ENCODE peak calls at places on chromosomes 11 and 22, in nine cellular contexts. One of them, this sample, is unnamed.

GRCh38 chr11:58567889-58568512 is 7.7 kb downstream of the LPXN start:
- DNase-seq in thyroid gland: peak
- DNase-seq in body of pancreas: peak
- DNase-seq in stomach: peak
- DNase-seq in NB4: peak
- DNase-seq in tibial nerve: no peak
- DNase-seq in A549: peak
- DNase-seq in ovary: no peak
- DNase-seq in heart left ventricle: peak
- DNase-seq in this sample: peak

GRCh38 chr22:23714596-23715588 is 24.1 kb downstream of the RGL4 start:
- DNase-seq in thyroid gland: no peak
- DNase-seq in body of pancreas: no peak
- DNase-seq in stomach: no peak
- DNase-seq in NB4: no peak
- DNase-seq in tibial nerve: no peak
- DNase-seq in A549: no peak
- DNase-seq in ovary: no peak
- DNase-seq in heart left ventricle: no peak
- DNase-seq in this sample: peak

GRCh38 chr11:111585371-111585770 is 16.9 kb upstream of the SIK2 start:
- DNase-seq in thyroid gland: no peak
- DNase-seq in body of pancreas: no peak
- DNase-seq in stomach: no peak
- DNase-seq in NB4: no peak
- DNase-seq in tibial nerve: no peak
- DNase-seq in A549: no peak
- DNase-seq in ovary: no peak
- DNase-seq in heart left ventricle: no peak
- DNase-seq in this sample: no peak

GRCh38 chr22:48717076-48717810 is 1110.4 kb downstream of the BRD1 start:
- DNase-seq in thyroid gland: no peak
- DNase-seq in body of pancreas: no peak
- DNase-seq in stomach: no peak
- DNase-seq in NB4: no peak
- DNase-seq in tibial nerve: no peak
- DNase-seq in A549: no peak
- DNase-seq in ovary: no peak
- DNase-seq in heart left ventricle: no peak
- DNase-seq in this sample: no peak

GRCh38 chr11:3049430-3050243 is 7.6 kb downstream of the CARS1 start:
- DNase-seq in thyroid gland: peak
- DNase-seq in body of pancreas: peak
- DNase-seq in stomach: peak
- DNase-seq in NB4: peak
- DNase-seq in tibial nerve: peak
- DNase-seq in A549: peak
- DNase-seq in ovary: peak
- DNase-seq in heart left ventricle: peak
- DNase-seq in this sample: no peak

GRCh38 chr11:93024376-93024775 is 54.9 kb downstream of the MTNR1B start:
- DNase-seq in thyroid gland: peak
- DNase-seq in body of pancreas: no peak
- DNase-seq in stomach: no peak
- DNase-seq in NB4: no peak
- DNase-seq in tibial nerve: no peak
- DNase-seq in A549: no peak
- DNase-seq in ovary: no peak
- DNase-seq in heart left ventricle: no peak
- DNase-seq in this sample: no peak

GRCh38 chr11:125797641-125798040 is 9.7 kb downstream of the PATE3 start:
- DNase-seq in thyroid gland: no peak
- DNase-seq in body of pancreas: no peak
- DNase-seq in stomach: no peak
- DNase-seq in NB4: no peak
- DNase-seq in tibial nerve: no peak
- DNase-seq in A549: no peak
- DNase-seq in ovary: no peak
- DNase-seq in heart left ventricle: no peak
- DNase-seq in this sample: no peak

GRCh38 chr11:118903204-118904015 is 19.7 kb downstream of the CXCR5 start:
- DNase-seq in thyroid gland: no peak
- DNase-seq in body of pancreas: no peak
- DNase-seq in stomach: no peak
- DNase-seq in NB4: no peak
- DNase-seq in tibial nerve: no peak
- DNase-seq in A549: no peak
- DNase-seq in ovary: no peak
- DNase-seq in heart left ventricle: no peak
- DNase-seq in this sample: no peak

GRCh38 chr11:46378811-46379482 is 2.5 kb upstream of the MDK start:
- DNase-seq in thyroid gland: no peak
- DNase-seq in body of pancreas: no peak
- DNase-seq in stomach: no peak
- DNase-seq in NB4: peak
- DNase-seq in tibial nerve: no peak
- DNase-seq in A549: no peak
- DNase-seq in ovary: no peak
- DNase-seq in heart left ventricle: no peak
- DNase-seq in this sample: no peak

GRCh38 chr11:108035690-108036089 is 27.0 kb downstream of the CUL5 start:
- DNase-seq in thyroid gland: no peak
- DNase-seq in body of pancreas: no peak
- DNase-seq in stomach: no peak
- DNase-seq in NB4: no peak
- DNase-seq in tibial nerve: no peak
- DNase-seq in A549: no peak
- DNase-seq in ovary: no peak
- DNase-seq in heart left ventricle: no peak
- DNase-seq in this sample: no peak

GRCh38 chr11:64809781-64810241 is 540 bp downstream of the MEN1 start:
- DNase-seq in thyroid gland: peak
- DNase-seq in body of pancreas: peak
- DNase-seq in stomach: peak
- DNase-seq in NB4: peak
- DNase-seq in tibial nerve: no peak
- DNase-seq in A549: no peak
- DNase-seq in ovary: no peak
- DNase-seq in heart left ventricle: no peak
- DNase-seq in this sample: peak

GRCh38 chr11:69877235-69877634 is 58.0 kb upstream of the FGF3 start:
- DNase-seq in thyroid gland: no peak
- DNase-seq in body of pancreas: no peak
- DNase-seq in stomach: no peak
- DNase-seq in NB4: no peak
- DNase-seq in tibial nerve: peak
- DNase-seq in A549: no peak
- DNase-seq in ovary: no peak
- DNase-seq in heart left ventricle: peak
- DNase-seq in this sample: no peak

GRCh38 chr22:49372530-49373288 is 455.0 kb downstream of the BRD1 start:
- DNase-seq in thyroid gland: no peak
- DNase-seq in body of pancreas: no peak
- DNase-seq in stomach: peak
- DNase-seq in NB4: peak
- DNase-seq in tibial nerve: no peak
- DNase-seq in A549: peak
- DNase-seq in ovary: no peak
- DNase-seq in heart left ventricle: no peak
- DNase-seq in this sample: no peak

GRCh38 chr11:110031171-110031570 is 62.0 kb upstream of the ZC3H12C start:
- DNase-seq in thyroid gland: no peak
- DNase-seq in body of pancreas: no peak
- DNase-seq in stomach: no peak
- DNase-seq in NB4: no peak
- DNase-seq in tibial nerve: no peak
- DNase-seq in A549: no peak
- DNase-seq in ovary: no peak
- DNase-seq in heart left ventricle: no peak
- DNase-seq in this sample: no peak

GRCh38 chr11:88175004-88175706 is at the start of gene RAB38:
- DNase-seq in thyroid gland: peak
- DNase-seq in body of pancreas: peak
- DNase-seq in stomach: peak
- DNase-seq in NB4: peak
- DNase-seq in tibial nerve: no peak
- DNase-seq in A549: peak
- DNase-seq in ovary: peak
- DNase-seq in heart left ventricle: no peak
- DNase-seq in this sample: peak

GRCh38 chr11:115933564-115933963 is 429.3 kb upstream of the CADM1 start:
- DNase-seq in thyroid gland: peak
- DNase-seq in body of pancreas: no peak
- DNase-seq in stomach: no peak
- DNase-seq in NB4: no peak
- DNase-seq in tibial nerve: no peak
- DNase-seq in A549: no peak
- DNase-seq in ovary: no peak
- DNase-seq in heart left ventricle: no peak
- DNase-seq in this sample: no peak

GRCh38 chr11:127474735-127475134 is 474.2 kb upstream of the KIRREL3 start:
- DNase-seq in thyroid gland: no peak
- DNase-seq in body of pancreas: no peak
- DNase-seq in stomach: no peak
- DNase-seq in NB4: no peak
- DNase-seq in tibial nerve: no peak
- DNase-seq in A549: no peak
- DNase-seq in ovary: no peak
- DNase-seq in heart left ventricle: no peak
- DNase-seq in this sample: no peak

DNA sequence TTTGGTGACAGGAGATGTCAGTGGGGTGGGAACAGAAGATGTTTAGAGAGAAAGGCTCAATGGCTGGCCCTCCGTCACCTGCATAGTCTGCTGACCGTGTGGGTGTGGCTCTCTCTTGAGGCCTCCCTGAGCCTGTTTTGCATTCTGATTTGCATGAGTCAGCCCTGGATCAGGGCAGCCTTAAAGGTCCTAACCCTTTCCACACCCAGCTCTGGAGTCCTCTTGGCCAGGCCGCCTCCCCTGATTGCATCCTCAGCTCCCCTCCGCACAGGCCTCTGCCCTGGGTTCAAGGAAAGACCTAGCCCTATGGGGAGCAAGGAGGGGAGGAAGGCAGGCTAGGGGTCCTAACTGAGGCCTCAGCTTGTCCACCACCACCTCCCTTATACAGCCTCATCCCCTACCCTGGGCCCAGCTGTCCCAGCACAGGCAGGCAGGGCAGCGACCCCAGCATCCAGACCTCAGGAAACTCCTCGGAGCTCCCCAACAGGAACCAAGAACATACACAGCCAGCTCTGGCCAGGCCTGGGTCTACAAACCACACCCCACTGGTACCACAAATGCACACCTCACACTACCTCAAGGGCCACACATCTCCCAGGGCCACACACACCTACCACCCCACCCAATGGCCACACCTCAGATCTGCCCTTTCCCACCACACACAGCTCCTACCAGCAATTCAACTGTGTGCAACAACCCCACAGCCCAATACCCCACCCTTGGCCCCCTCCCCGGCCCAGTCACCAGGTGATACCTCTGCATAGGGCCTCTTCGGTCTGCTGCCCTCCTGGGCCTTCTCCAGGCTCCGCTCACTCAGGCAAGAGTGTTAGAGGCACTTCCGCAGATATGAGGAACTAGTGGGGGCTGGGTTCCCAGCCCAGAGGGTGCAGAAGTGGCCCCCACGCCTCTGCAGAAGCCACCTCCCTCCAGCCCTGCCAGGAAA is 13.7 kb downstream of the ARAP1 start:
- DNase-seq in thyroid gland: peak
- DNase-seq in body of pancreas: peak
- DNase-seq in stomach: peak
- DNase-seq in NB4: peak
- DNase-seq in tibial nerve: no peak
- DNase-seq in A549: no peak
- DNase-seq in ovary: no peak
- DNase-seq in heart left ventricle: no peak
- DNase-seq in this sample: no peak
- TF ChIP-seq POLR2A in thyroid gland: no peak
- TF ChIP-seq POLR2A in body of pancreas: no peak
- TF ChIP-seq POLR2A in stomach: no peak
- TF ChIP-seq POLR2A in NB4: no peak
- TF ChIP-seq POLR2A in tibial nerve: no peak
- TF ChIP-seq POLR2A in A549: no peak
- TF ChIP-seq POLR2A in ovary: no peak
- TF ChIP-seq POLR2A in heart left ventricle: no peak
- TF ChIP-seq POLR2A in this sample: no peak

DNA sequence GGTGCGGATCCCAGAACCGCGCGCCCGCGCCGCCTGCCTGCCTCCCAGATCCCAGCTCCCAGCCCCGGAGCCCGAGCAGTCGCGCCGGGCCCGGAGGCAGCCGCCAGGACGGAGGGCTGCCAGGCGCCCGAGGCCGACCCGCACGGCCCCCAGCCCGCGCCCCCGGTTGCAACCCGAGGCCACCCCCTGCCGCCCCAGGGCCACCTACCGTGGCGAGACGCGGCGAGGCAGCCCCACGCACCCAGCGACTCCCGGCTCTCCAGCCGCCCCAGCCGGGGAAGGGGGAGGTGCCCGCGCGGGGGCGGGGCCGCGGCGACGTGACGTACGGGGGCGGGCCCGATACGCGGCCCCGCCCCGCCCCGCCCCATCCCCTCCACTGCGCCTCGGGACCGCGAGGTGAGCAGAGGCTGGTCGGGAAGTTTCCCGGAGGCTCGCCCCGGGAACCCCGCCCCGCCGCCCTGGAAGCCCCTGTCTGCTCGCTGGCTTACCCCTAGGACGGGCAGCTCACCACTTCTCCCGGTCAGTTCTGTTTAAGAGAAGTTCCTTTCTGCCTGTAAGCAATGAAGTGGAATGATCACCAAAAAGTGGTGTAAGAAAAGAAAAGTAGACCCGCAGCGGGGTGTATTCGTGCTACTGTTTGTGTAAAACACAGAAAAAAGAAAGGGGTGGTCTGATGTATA is at the start of gene TPST2:
- DNase-seq in thyroid gland: peak
- DNase-seq in body of pancreas: peak
- DNase-seq in stomach: peak
- DNase-seq in NB4: peak
- DNase-seq in tibial nerve: peak
- DNase-seq in A549: peak
- DNase-seq in ovary: peak
- DNase-seq in heart left ventricle: peak
- DNase-seq in this sample: peak
- TF ChIP-seq POLR2A in thyroid gland: peak
- TF ChIP-seq POLR2A in body of pancreas: peak
- TF ChIP-seq POLR2A in stomach: no peak
- TF ChIP-seq POLR2A in NB4: peak
- TF ChIP-seq POLR2A in tibial nerve: peak
- TF ChIP-seq POLR2A in A549: peak
- TF ChIP-seq POLR2A in ovary: peak
- TF ChIP-seq POLR2A in heart left ventricle: peak
- TF ChIP-seq POLR2A in this sample: peak

GRCh38 chr22:35310556-35311550 is 11.2 kb downstream of the TOM1 start:
- DNase-seq in thyroid gland: no peak
- DNase-seq in body of pancreas: no peak
- DNase-seq in stomach: no peak
- DNase-seq in NB4: no peak
- DNase-seq in tibial nerve: no peak
- DNase-seq in A549: no peak
- DNase-seq in ovary: no peak
- DNase-seq in heart left ventricle: no peak
- DNase-seq in this sample: no peak
- TF ChIP-seq POLR2A in thyroid gland: no peak
- TF ChIP-seq POLR2A in body of pancreas: no peak
- TF ChIP-seq POLR2A in stomach: no peak
- TF ChIP-seq POLR2A in NB4: no peak
- TF ChIP-seq POLR2A in tibial nerve: no peak
- TF ChIP-seq POLR2A in A549: no peak
- TF ChIP-seq POLR2A in ovary: no peak
- TF ChIP-seq POLR2A in heart left ventricle: no peak
- TF ChIP-seq POLR2A in this sample: no peak

GRCh38 chr11:86408845-86409244 is 34.2 kb downstream of the CCDC81 start:
- DNase-seq in thyroid gland: no peak
- DNase-seq in body of pancreas: no peak
- DNase-seq in stomach: no peak
- DNase-seq in NB4: no peak
- DNase-seq in tibial nerve: no peak
- DNase-seq in A549: no peak
- DNase-seq in ovary: no peak
- DNase-seq in heart left ventricle: no peak
- DNase-seq in this sample: no peak
- TF ChIP-seq POLR2A in thyroid gland: no peak
- TF ChIP-seq POLR2A in body of pancreas: no peak
- TF ChIP-seq POLR2A in stomach: no peak
- TF ChIP-seq POLR2A in NB4: no peak
- TF ChIP-seq POLR2A in tibial nerve: no peak
- TF ChIP-seq POLR2A in A549: no peak
- TF ChIP-seq POLR2A in ovary: no peak
- TF ChIP-seq POLR2A in heart left ventricle: no peak
- TF ChIP-seq POLR2A in this sample: no peak